ENCODE peak calls at places on chromosome 2, in five cellular contexts. One of them, this sample, is unnamed.

GRCh38 chr2:233817305-233817980 is 36.9 kb downstream of the HJURP start:
- DNase-seq in left lung: no peak
- DNase-seq in prostate gland: no peak
- DNase-seq in gastrocnemius medialis: no peak
- DNase-seq in esophagus muscularis mucosa: no peak
- DNase-seq in this sample: no peak

GRCh38 chr2:45242161-45242741 is 233.0 kb upstream of the SIX2 start:
- DNase-seq in gastrocnemius medialis: peak
- DNase-seq in left lung: no peak
- DNase-seq in esophagus muscularis mucosa: no peak
- DNase-seq in prostate gland: no peak
- DNase-seq in this sample: no peak

GRCh38 chr2:167182403-167182802 is 294.1 kb downstream of the XIRP2 start:
- DNase-seq in esophagus muscularis mucosa: no peak
- DNase-seq in prostate gland: no peak
- DNase-seq in gastrocnemius medialis: no peak
- DNase-seq in left lung: no peak
- DNase-seq in this sample: no peak

GRCh38 chr2:144583741-144584453 is 64.0 kb upstream of the ZEB2 start:
- DNase-seq in prostate gland: no peak
- DNase-seq in esophagus muscularis mucosa: no peak
- DNase-seq in left lung: no peak
- DNase-seq in gastrocnemius medialis: no peak
- DNase-seq in this sample: peak

GRCh38 chr2:11071207-11071606 is 84.1 kb upstream of the SLC66A3 start:
- DNase-seq in esophagus muscularis mucosa: peak
- DNase-seq in gastrocnemius medialis: no peak
- DNase-seq in prostate gland: no peak
- DNase-seq in left lung: no peak
- DNase-seq in this sample: no peak

GRCh38 chr2:227503433-227504406 is 31.8 kb downstream of the AGFG1 start:
- DNase-seq in left lung: no peak
- DNase-seq in gastrocnemius medialis: peak
- DNase-seq in esophagus muscularis mucosa: no peak
- DNase-seq in prostate gland: no peak
- DNase-seq in this sample: peak

GRCh38 chr2:28681216-28681981 is 70.2 kb upstream of the PPP1CB start:
- DNase-seq in gastrocnemius medialis: no peak
- DNase-seq in esophagus muscularis mucosa: no peak
- DNase-seq in prostate gland: no peak
- DNase-seq in left lung: no peak
- DNase-seq in this sample: no peak

GRCh38 chr2:96507957-96508520 is 2.9 kb upstream of the NEURL3 start:
- DNase-seq in prostate gland: peak
- DNase-seq in gastrocnemius medialis: peak
- DNase-seq in left lung: peak
- DNase-seq in esophagus muscularis mucosa: no peak
- DNase-seq in this sample: no peak

GRCh38 chr2:204407209-204408070 is 137.8 kb upstream of the PARD3B start:
- DNase-seq in prostate gland: no peak
- DNase-seq in gastrocnemius medialis: no peak
- DNase-seq in esophagus muscularis mucosa: no peak
- DNase-seq in left lung: no peak
- DNase-seq in this sample: peak

GRCh38 chr2:118123561-118124232 is 35.4 kb downstream of the INSIG2 start:
- DNase-seq in esophagus muscularis mucosa: no peak
- DNase-seq in gastrocnemius medialis: no peak
- DNase-seq in prostate gland: no peak
- DNase-seq in left lung: no peak
- DNase-seq in this sample: peak
- H3K27ac ChIP-seq in esophagus muscularis mucosa: peak
- H3K27ac ChIP-seq in gastrocnemius medialis: no peak
- H3K27ac ChIP-seq in prostate gland: no peak
- H3K27ac ChIP-seq in left lung: peak
- H3K27ac ChIP-seq in this sample: peak

DNA sequence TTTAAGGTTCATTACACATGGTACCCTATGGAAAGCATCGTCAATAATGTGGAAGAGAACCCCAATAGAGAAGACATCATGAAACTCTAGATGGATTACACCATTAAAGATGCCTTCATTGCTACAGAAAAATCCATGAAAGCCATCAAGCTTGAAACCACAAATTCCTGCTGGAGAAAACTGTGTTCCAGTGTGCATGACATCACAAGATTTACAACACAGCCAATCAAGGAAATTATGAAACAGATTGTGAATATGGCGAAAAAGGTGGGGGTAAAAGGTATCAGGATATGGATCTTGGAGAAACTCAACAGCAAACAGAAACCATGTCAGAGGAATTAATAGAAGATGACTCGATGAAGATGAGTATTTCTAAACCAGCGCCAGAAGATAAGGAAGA is 200.0 kb downstream of the SLC4A10 start:
- DNase-seq in esophagus muscularis mucosa: no peak
- DNase-seq in gastrocnemius medialis: no peak
- DNase-seq in left lung: no peak
- DNase-seq in prostate gland: no peak
- DNase-seq in this sample: no peak
- H3K27ac ChIP-seq in esophagus muscularis mucosa: no peak
- H3K27ac ChIP-seq in gastrocnemius medialis: no peak
- H3K27ac ChIP-seq in left lung: no peak
- H3K27ac ChIP-seq in prostate gland: no peak
- H3K27ac ChIP-seq in this sample: no peak

GRCh38 chr2:48110497-48110896 is 204.2 kb upstream of the FBXO11 start:
- DNase-seq in prostate gland: no peak
- DNase-seq in gastrocnemius medialis: no peak
- DNase-seq in left lung: no peak
- DNase-seq in esophagus muscularis mucosa: no peak
- DNase-seq in this sample: peak
- H3K27ac ChIP-seq in prostate gland: no peak
- H3K27ac ChIP-seq in gastrocnemius medialis: peak
- H3K27ac ChIP-seq in left lung: peak
- H3K27ac ChIP-seq in esophagus muscularis mucosa: peak
- H3K27ac ChIP-seq in this sample: peak

DNA sequence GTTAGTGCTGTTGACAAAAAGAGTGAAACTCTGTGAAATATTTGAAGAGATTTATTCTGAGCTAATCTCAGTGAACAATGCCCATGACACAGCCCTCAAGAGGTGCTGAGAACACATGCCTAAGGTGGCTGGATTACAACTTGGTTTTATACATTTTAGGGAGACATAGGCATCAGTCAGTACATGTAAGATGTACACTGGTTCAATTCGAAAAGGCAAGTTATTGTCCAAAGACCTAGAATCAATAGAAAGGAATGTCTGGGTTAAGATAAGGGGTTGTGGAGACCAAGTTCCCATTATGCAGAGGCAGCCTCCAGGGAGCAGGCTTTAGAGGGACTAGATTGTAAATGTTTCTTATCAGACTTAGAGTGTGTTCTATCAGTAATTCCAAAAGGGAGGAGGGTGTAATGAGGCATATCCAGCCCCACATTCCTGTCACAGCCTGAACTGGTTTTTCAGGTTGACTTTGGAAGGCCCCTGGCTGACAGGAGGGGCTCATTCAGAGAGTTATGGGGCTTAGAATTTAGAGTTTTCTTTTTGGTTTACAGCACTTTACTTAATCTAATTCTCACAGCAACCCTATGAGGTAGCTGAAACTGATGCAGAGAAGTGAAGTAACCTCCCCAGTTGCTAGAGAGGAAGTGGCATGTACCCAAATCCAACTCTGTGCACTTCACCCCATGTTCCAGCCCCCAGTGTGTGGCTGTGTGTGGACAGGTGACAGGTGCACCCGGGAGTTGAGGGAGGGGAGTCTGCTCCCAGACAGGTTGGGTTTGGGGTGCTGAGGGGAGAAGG is 28.3 kb upstream of the ASAP2 start:
- DNase-seq in prostate gland: peak
- DNase-seq in left lung: no peak
- DNase-seq in esophagus muscularis mucosa: no peak
- DNase-seq in gastrocnemius medialis: no peak
- DNase-seq in this sample: no peak
- H3K27ac ChIP-seq in prostate gland: peak
- H3K27ac ChIP-seq in left lung: peak
- H3K27ac ChIP-seq in esophagus muscularis mucosa: peak
- H3K27ac ChIP-seq in gastrocnemius medialis: peak
- H3K27ac ChIP-seq in this sample: peak

DNA sequence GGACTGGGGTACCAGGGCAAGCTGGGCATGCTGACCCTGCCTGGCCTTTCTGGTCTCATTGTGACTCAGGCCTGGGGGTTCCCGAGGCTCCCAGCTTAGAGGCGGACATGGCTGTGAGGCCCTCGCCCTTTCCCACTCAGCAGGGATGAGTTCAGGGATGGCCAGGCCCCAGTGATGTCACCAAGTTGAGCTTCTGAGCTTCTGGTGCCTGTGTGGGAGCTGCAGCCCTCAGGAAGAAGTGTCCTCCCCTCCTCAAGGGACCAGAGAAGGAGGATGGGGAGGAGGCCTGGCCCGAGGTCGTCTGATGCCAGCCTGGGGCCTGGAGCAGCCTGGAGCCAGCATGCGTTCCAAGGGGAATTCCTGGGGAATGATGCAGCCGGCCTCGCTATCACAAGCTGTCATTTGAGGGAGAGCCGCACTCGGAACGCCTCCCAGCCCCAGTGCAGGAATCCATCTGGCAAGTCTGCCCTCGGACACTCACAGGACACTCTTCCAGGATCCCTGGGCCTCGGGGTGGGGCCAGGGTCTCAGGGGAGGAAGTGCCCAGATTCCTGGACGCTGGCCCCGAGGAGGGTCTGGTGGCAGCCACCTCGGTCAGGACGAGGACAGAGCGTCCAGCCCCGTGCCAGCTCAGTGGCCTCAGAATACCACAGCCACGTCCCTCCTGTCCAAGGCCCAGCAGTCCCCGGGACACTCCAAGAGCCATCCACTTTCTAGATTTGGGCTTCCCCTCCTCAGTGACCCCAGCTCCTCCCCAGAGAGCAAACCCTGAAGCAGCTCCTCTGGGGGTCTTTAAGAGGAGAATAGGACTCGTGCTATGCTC is 61.2 kb upstream of the GPC1 start:
- DNase-seq in gastrocnemius medialis: peak
- DNase-seq in left lung: peak
- DNase-seq in esophagus muscularis mucosa: no peak
- DNase-seq in prostate gland: no peak
- DNase-seq in this sample: no peak
- H3K27ac ChIP-seq in gastrocnemius medialis: peak
- H3K27ac ChIP-seq in left lung: no peak
- H3K27ac ChIP-seq in esophagus muscularis mucosa: peak
- H3K27ac ChIP-seq in prostate gland: peak
- H3K27ac ChIP-seq in this sample: no peak

DNA sequence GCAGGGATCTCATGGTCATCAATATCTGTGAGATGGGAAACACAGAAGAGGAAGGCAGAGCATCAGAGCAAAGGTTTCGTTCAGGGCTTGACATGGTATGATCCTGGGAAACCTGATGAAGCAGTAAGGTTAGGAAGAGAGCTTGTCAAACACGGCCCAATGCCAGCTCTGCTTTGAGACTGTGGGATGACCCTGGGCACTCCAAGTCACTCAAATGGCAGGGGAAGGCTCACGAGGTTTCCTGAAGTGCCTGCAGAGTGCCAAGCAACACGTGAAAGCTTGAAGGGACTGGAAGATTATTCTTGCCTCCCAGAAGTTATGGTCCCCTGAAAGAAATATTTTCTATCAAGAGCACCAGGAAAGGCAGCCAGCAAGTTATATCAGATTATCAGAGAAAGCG is 6.5 kb downstream of the MCFD2 start:
- DNase-seq in gastrocnemius medialis: peak
- DNase-seq in esophagus muscularis mucosa: no peak
- DNase-seq in prostate gland: no peak
- DNase-seq in left lung: no peak
- DNase-seq in this sample: no peak
- H3K27ac ChIP-seq in gastrocnemius medialis: peak
- H3K27ac ChIP-seq in esophagus muscularis mucosa: no peak
- H3K27ac ChIP-seq in prostate gland: no peak
- H3K27ac ChIP-seq in left lung: no peak
- H3K27ac ChIP-seq in this sample: peak

GRCh38 chr2:215083146-215083545 is 55.3 kb downstream of the ABCA12 start:
- DNase-seq in prostate gland: no peak
- DNase-seq in left lung: no peak
- DNase-seq in gastrocnemius medialis: no peak
- DNase-seq in esophagus muscularis mucosa: no peak
- DNase-seq in this sample: no peak
- H3K27ac ChIP-seq in prostate gland: no peak
- H3K27ac ChIP-seq in left lung: no peak
- H3K27ac ChIP-seq in gastrocnemius medialis: no peak
- H3K27ac ChIP-seq in esophagus muscularis mucosa: no peak
- H3K27ac ChIP-seq in this sample: no peak

DNA sequence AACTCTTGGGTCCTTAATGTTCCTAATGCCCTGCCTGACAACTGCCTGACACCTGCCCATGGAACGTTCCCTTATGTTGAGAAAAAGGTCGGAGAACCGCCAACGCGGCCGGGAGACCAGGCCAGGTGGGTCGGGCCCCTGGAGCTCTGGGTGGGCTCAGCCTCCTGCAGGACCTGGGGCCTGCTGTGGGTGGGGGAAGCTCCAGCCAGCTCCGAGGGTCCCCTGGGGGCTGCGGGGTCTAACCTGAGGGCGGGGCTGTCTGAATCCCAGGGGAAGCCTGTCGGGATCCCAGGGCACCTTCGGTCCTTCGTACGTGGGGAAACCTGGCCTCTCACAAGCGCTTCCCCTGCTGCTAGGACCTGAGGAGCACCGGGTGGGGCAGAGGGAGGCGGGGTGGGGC is 296.0 kb downstream of the NDUFA10 start:
- DNase-seq in left lung: peak
- DNase-seq in esophagus muscularis mucosa: no peak
- DNase-seq in prostate gland: no peak
- DNase-seq in gastrocnemius medialis: no peak
- DNase-seq in this sample: no peak
- H3K27ac ChIP-seq in left lung: no peak
- H3K27ac ChIP-seq in esophagus muscularis mucosa: no peak
- H3K27ac ChIP-seq in prostate gland: no peak
- H3K27ac ChIP-seq in gastrocnemius medialis: no peak
- H3K27ac ChIP-seq in this sample: no peak

This sample was measured in epithelial cell of prostate.